ENCODE peak calls at places on chromosomes 11 and 22, in five cellular contexts. M, G, E, J and N are unnamed samples. For H3K27me3, the result is how much of the 10 kb centered on the place peaks cover.

GRCh38 chr11:107752954-107753822 is 41.3 kb upstream of the SLN start:
- DNase-seq in E (no peak), G (no peak), J (no peak), M (no peak), N (no peak)

GRCh38 chr22:35477911-35478582 is 62.6 kb upstream of the RASD2 start:
- DNase-seq in M (peak), E (no peak), J (no peak), G (peak), N (peak)

GRCh38 chr11:73143126-73143838 is 1.2 kb upstream of the FCHSD2 start:
- DNase-seq in J (no peak), E (no peak), G (no peak), M (peak), N (no peak)

GRCh38 chr11:5103066-5103465 is 33.7 kb downstream of the OR52E1 start:
- DNase-seq in E (no peak), J (no peak), M (no peak), G (no peak), N (no peak)

GRCh38 chr11:107307991-107308390 is 149.6 kb downstream of the CWF19L2 start:
- DNase-seq in G (no peak), E (no peak), J (no peak), M (no peak), N (no peak)

GRCh38 chr11:67492069-67492727 is 9.4 kb downstream of the AIP start:
- DNase-seq in G (no peak), M (no peak), E (no peak), J (no peak), N (no peak)

GRCh38 chr22:36755316-36755715 is 20.6 kb downstream of the IFT27 start:
- DNase-seq in J (no peak), M (no peak), E (no peak), G (no peak), N (no peak)

GRCh38 chr11:108084811-108085210 is 36.6 kb upstream of the ACAT1 start:
- DNase-seq in G (no peak), J (no peak), E (no peak), M (no peak), N (no peak)

GRCh38 chr22:45202333-45203149 is 38.2 kb downstream of the KIAA0930 start:
- DNase-seq in G (no peak), E (no peak), M (no peak), J (no peak), N (peak)

GRCh38 chr11:61082931-61083531 is 19.3 kb upstream of the CD5 start:
- DNase-seq in M (no peak), E (no peak), J (no peak), G (no peak), N (no peak)

GRCh38 chr11:17722000-17722643 is 2.8 kb downstream of the MYOD1 start:
- DNase-seq in E (no peak), G (no peak), J (no peak), M (peak), N (no peak)

GRCh38 chr22:49075150-49075549 is 752.5 kb downstream of the BRD1 start:
- DNase-seq in J (no peak), G (no peak), E (no peak), M (no peak), N (no peak)

GRCh38 chr22:44202261-44202789 is 21.6 kb downstream of the PARVG start:
- DNase-seq in E (no peak), G (no peak), J (no peak), M (no peak), N (no peak)

GRCh38 chr11:15493066-15493465 is 378.3 kb downstream of the INSC start:
- DNase-seq in G (no peak), E (no peak), M (no peak), J (no peak), N (no peak)

GRCh38 chr22:36419912-36420882 is 32.4 kb upstream of the MYH9 start:
- DNase-seq in G (no peak), E (no peak), M (no peak), J (peak), N (peak)

GRCh38 chr11:93832780-93833179 is 17.6 kb downstream of the VSTM5 start:
- DNase-seq in J (no peak), M (no peak), G (no peak), E (no peak), N (no peak)

GRCh38 chr11:78973833-78974232 is 399.2 kb upstream of the NARS2 start:
- DNase-seq in J (no peak), M (no peak), E (no peak), G (no peak), N (no peak)

GRCh38 chr11:118715837-118716260 is 36.4 kb upstream of the TREH start:
- DNase-seq in G (peak), J (no peak), E (no peak), M (no peak), N (no peak)

GRCh38 chr11:62830904-62831519 is 839 bp downstream of the STX5 start:
- DNase-seq in E (peak), J (peak), M (peak), G (no peak), N (no peak)

GRCh38 chr11:59253001-59253400 is 40.3 kb upstream of the MPEG1 start:
- DNase-seq in J (no peak), G (no peak), M (no peak), E (no peak), N (no peak)

GRCh38 chr11:117180020-117180419 is 1.5 kb downstream of the SIDT2 start:
- DNase-seq in J (no peak), M (peak), E (no peak), G (no peak), N (no peak)

GRCh38 chr11:30488304-30488998 is 97.7 kb downstream of the MPPED2 start:
- DNase-seq in J (no peak), E (peak), G (no peak), M (peak), N (no peak)

GRCh38 chr11:125364085-125364822 is 131.8 kb downstream of the FEZ1 start:
- DNase-seq in G (no peak), E (no peak), M (no peak), J (no peak), N (no peak)

GRCh38 chr22:29155966-29156365 is 49.7 kb upstream of the EMID1 start:
- DNase-seq in G (no peak), E (no peak), M (no peak), J (no peak), N (no peak)

GRCh38 chr11:75339685-75340409 is 11.6 kb downstream of the ARRB1 start:
- DNase-seq in M (no peak), E (no peak), J (peak), G (no peak), N (no peak)
- H3K27ac ChIP-seq in M (peak), E (peak), J (peak), G (peak), N (peak)

GRCh38 chr11:35602979-35603378 is 15.3 kb upstream of the FJX1 start:
- DNase-seq in E (no peak), J (no peak), G (no peak), M (no peak), N (no peak)

GRCh38 chr11:35609656-35610055 is 8.6 kb upstream of the FJX1 start:
- DNase-seq in E (no peak), G (no peak), M (no peak), J (no peak), N (no peak)

GRCh38 chr11:35608502-35608901 is 9.8 kb upstream of the FJX1 start:
- DNase-seq in E (no peak), M (no peak), G (no peak), J (no peak), N (no peak)

GRCh38 chr11:35602160-35602793 is 16.0 kb upstream of the FJX1 start:
- DNase-seq in E (no peak), M (no peak), J (no peak), G (no peak), N (no peak)

GRCh38 chr11:35605691-35606090 is 12.6 kb upstream of the FJX1 start:
- DNase-seq in J (peak), M (no peak), E (no peak), G (peak), N (peak)
- H3K27me3 ChIP-seq in J (under half), M (under half), E (under half), G (under half), N (under half)

GRCh38 chr11:47545298-47545697 is 7.6 kb downstream of the CELF1 start:
- DNase-seq in E (no peak), M (no peak), G (no peak), J (no peak), N (no peak)

GRCh38 chr11:47539681-47540039 is 13.3 kb downstream of the CELF1 start:
- DNase-seq in E (no peak), M (no peak), G (no peak), J (no peak), N (no peak)

GRCh38 chr11:47538741-47539575 is 14.0 kb downstream of the CELF1 start:
- DNase-seq in G (no peak), M (no peak), J (no peak), E (no peak), N (no peak)

GRCh38 chr11:47536925-47537324 is 16.0 kb downstream of the CELF1 start:
- DNase-seq in M (no peak), G (no peak), J (no peak), E (no peak), N (no peak)

GRCh38 chr11:47541070-47541469 is 11.9 kb downstream of the CELF1 start:
- DNase-seq in G (no peak), M (no peak), J (no peak), E (no peak), N (no peak)
- H3K27ac ChIP-seq in G (no peak), M (peak), J (no peak), E (no peak), N (no peak)

GRCh38 chr22:39244496-39245129 is at the start of gene PDGFB:
- DNase-seq in M (no peak), J (peak), E (no peak), G (no peak), N (peak)
- H3K27me3 ChIP-seq in M (under half), J (under half), E (under half), G (under half), N (under half)

GRCh38 chr11:95713428-95713827 is 76.2 kb downstream of the FAM76B start:
- DNase-seq in G (no peak), E (no peak), J (no peak), M (no peak), N (no peak)

GRCh38 chr11:95717314-95717713 is 72.3 kb downstream of the FAM76B start:
- DNase-seq in M (no peak), J (no peak), G (no peak), E (no peak), N (no peak)

GRCh38 chr11:95715777-95716241 is 73.8 kb downstream of the FAM76B start:
- DNase-seq in M (no peak), G (no peak), E (no peak), J (no peak), N (no peak)

GRCh38 chr11:95714853-95715776 is 74.5 kb downstream of the FAM76B start:
- DNase-seq in G (no peak), E (no peak), J (no peak), M (no peak), N (no peak)

DNA sequence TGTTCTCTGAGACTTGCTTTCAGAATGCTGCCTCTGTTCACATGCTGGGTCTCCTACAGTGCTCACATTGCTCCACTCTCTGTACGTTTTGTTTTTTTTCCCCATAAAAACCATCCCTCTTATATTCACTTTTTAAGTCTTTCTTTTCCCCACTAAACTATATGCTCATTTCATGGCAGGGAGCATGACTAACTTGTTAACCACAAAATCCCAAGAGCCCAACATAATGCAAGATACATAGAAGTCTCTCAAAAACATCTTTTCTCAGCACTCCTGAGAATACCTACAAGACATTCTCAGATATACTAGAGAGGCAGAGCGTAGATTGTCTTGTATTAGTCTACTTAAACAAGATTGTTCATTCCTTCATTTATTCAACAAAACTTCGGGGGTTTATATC is 73.3 kb downstream of the FAM76B start:
- DNase-seq in G (no peak), E (no peak), J (no peak), M (no peak), N (no peak)
- H3K27ac ChIP-seq in G (no peak), E (no peak), J (no peak), M (no peak), N (no peak)

DNA sequence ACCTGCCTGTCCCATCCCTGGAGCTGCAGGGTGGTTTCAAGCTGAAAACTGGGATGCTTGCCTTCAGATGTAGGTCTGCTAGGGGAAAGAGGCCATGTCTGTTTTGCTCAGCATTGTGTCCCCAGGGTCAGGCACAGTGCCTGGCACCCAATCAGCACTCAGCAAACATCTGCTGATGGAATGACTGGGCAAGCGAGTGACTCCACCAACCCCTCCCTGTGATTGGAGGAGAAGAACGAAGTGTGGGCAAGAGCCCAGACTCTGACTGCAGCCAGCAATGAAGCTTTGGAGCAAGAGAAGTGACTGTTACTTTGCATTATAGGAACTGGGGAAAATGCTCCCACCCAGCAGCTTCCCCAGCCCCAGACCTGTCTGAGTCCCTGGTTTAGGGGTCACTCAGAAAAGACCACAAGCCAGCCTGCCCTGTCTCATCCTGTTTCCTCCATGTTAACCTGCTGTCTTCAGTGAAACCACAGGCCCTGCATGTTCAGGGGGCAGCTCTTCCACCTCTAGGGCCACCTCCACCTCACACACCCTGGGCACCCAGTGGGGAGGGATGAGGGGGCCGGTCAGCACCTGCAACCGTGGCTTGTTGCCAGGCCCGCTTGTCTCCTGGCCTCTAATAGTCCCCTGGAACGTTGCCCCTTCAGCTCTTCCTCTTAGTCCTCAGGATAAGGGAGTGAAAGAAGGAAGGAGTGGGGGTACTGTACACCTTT is 147.4 kb downstream of the TRIM29 start:
- DNase-seq in M (no peak), J (peak), E (no peak), G (no peak), N (peak)
- H3K27me3 ChIP-seq in M (under half), J (under half), E (under half), G (under half), N (under half)

GRCh38 chr11:134360050-134360835 is 28.5 kb downstream of the GLB1L2 start:
- DNase-seq in J (peak), G (peak), E (peak), M (peak), N (peak)
- H3K27ac ChIP-seq in J (no peak), G (no peak), E (no peak), M (no peak), N (no peak)

GRCh38 chr22:50173221-50173982 is 2.9 kb downstream of the PANX2 start:
- DNase-seq in J (no peak), G (no peak), M (no peak), E (no peak), N (no peak)

GRCh38 chr22:50170453-50171318 is at the start of gene PANX2:
- DNase-seq in G (no peak), M (peak), J (no peak), E (no peak), N (no peak)

GRCh38 chr22:50171965-50172421 is 1.5 kb downstream of the PANX2 start:
- DNase-seq in G (no peak), J (no peak), M (no peak), E (no peak), N (no peak)

GRCh38 chr22:50169774-50170341 is 673 bp upstream of the PANX2 start:
- DNase-seq in J (no peak), G (no peak), M (peak), E (no peak), N (peak)

DNA sequence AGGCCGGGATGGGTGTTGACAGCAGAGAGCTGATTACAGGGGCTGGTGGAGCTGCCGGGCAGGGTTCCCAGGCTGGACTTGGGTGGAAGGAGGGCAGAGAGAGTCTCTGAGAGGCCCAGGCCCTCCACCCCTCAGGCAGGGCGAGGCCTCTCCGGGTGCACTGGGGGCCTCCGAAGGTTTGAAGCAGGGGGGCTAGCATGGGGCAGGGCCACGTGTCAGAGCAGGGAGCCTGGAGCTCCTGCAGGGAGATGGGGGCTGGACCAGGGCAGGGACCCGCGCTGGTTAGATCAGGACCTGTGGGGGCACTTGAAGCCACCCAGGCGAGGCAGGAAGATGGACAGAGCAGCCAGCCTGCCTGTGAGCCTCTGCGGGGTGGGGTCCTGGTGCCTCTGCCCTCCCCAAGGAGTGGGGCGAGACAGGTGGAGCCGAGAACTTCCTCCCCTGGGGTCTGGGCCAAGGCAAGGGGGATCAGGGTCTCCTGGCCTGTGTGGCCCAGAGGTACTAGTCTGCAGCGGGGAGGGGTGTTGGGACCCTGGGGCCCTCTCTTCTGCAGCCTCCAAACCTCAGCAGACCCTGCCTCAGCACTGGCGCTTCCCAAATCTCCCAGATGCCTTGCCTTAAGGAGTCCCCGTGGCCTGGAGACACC is 911 bp downstream of the PANX2 start:
- DNase-seq in E (no peak), J (no peak), G (no peak), M (no peak), N (no peak)
- H3K27me3 ChIP-seq in E (under half), J (under half), G (under half), M (under half), N (half or more)

GRCh38 chr11:56910046-56910753 is 78.5 kb upstream of the OR5AK2 start:
- DNase-seq in J (no peak), E (no peak), M (no peak), G (no peak), N (no peak)

GRCh38 chr11:56909080-56909479 is 79.6 kb upstream of the OR5AK2 start:
- DNase-seq in G (no peak), J (no peak), E (no peak), M (no peak), N (no peak)

GRCh38 chr11:56909563-56909962 is 79.2 kb upstream of the OR5AK2 start:
- DNase-seq in E (no peak), G (no peak), J (no peak), M (no peak), N (no peak)

GRCh38 chr11:56910785-56911184 is 77.9 kb upstream of the OR5AK2 start:
- DNase-seq in E (no peak), M (no peak), G (no peak), J (no peak), N (no peak)

DNA sequence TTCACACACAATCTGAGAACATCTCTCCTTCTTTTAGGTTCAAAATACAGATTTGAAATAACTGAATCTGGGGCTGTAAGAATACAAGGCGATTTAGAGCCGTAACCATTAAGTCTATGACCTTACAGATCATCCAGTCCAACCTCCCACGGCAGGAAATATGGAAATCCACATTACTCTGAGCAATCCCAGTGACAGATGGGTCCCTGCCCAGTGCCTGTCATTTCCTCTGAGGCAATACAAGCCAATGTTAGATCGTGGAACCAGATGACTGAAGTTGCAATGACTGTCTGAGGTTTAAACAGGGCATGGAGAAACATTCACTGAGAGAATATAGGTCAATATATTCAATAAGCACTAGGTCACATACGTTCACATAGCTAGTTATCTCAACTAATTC is 77.4 kb upstream of the OR5AK2 start:
- DNase-seq in M (no peak), J (no peak), E (no peak), G (no peak), N (no peak)
- H3K27ac ChIP-seq in M (no peak), J (no peak), E (no peak), G (no peak), N (no peak)

DNA sequence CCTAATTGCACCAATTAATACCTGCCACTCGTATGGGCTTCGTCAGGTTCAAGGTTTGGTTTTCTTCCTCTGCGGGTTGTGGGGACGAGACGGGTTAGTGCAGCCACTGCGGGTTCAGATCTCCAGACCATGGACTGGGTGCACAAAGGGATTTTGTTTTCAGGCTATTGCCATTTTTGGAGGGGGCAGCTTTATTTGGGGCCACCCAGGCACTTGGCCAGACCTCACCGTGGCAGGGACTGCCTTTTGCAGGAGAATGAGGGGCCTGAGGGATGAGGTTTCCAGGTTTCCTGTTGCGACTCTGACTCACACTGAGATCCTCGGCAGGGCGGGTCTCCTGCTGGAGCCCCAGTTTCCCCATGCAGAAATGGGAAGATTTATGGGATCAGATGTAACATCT is 147.7 kb downstream of the MIAT start:
- DNase-seq in M (no peak), G (no peak), J (no peak), E (no peak), N (no peak)
- H3K27me3 ChIP-seq in M (under half), G (under half), J (under half), E (under half), N (under half)